ENCODE peak calls at places on chromosomes 13 and 19, in eight cellular contexts. D is stimulated activated CD4-positive, alpha-beta T cell treated with anti-CD3 and anti-CD28 coated beads, TNF-alpha, amount 100 ng/mL, for 24 hours; N is T-helper 9 cell; E is HTR-8/SVneo; F is NCI-H1436; Z is neural progenitor cell; J is GM13977; W is B cell. C is an unnamed sample.

GRCh38 chr19:5045956-5046338 is 77.0 kb downstream of the KDM4B start:
- DNase-seq in W (no peak), E (no peak), D (no peak), J (no peak), N (no peak), F (no peak), Z (no peak), C (no peak)

GRCh38 chr19:39471756-39472536 is 8.7 kb upstream of the TIMM50 start:
- DNase-seq in E (no peak), W (no peak), Z (no peak), N (no peak), F (no peak), J (no peak), D (no peak), C (no peak)

GRCh38 chr13:60620611-60621395 is 223.8 kb downstream of the TDRD3 start:
- DNase-seq in D (no peak), F (no peak), N (no peak), J (no peak), W (no peak), E (no peak), Z (no peak), C (no peak)

GRCh38 chr13:67259208-67259607 is 29.1 kb upstream of the PCDH9 start:
- DNase-seq in Z (no peak), N (no peak), E (no peak), F (no peak), J (no peak), D (no peak), W (no peak), C (no peak)

GRCh38 chr13:23806874-23807522 is 82.2 kb downstream of the MIPEP start:
- DNase-seq in F (no peak), N (no peak), E (no peak), Z (no peak), W (no peak), D (no peak), J (no peak), C (peak)

GRCh38 chr19:19416280-19416679 is 10.8 kb downstream of the GATAD2A start:
- DNase-seq in Z (no peak), F (no peak), N (no peak), J (no peak), E (no peak), W (no peak), D (no peak), C (no peak)

GRCh38 chr13:113792236-113792770 is 33.3 kb downstream of the TMEM255B start:
- DNase-seq in W (no peak), N (no peak), J (no peak), Z (no peak), E (no peak), F (no peak), D (no peak), C (no peak)

GRCh38 chr13:55439450-55439849 is 1701.3 kb upstream of the PRR20A start:
- DNase-seq in N (no peak), D (no peak), E (no peak), Z (peak), F (no peak), J (no peak), W (no peak), C (no peak)

GRCh38 chr13:51785592-51786424 is 18.2 kb downstream of the DHRS12 start:
- DNase-seq in W (no peak), J (no peak), E (no peak), F (peak), Z (peak), D (no peak), N (no peak), C (no peak)

GRCh38 chr19:45528744-45529453 is 21.6 kb downstream of the VASP start:
- DNase-seq in W (peak), F (peak), J (no peak), N (no peak), E (no peak), D (no peak), Z (peak), C (no peak)

GRCh38 chr19:4045597-4046361 is 20.9 kb downstream of the ZBTB7A start:
- DNase-seq in F (no peak), W (no peak), N (no peak), E (no peak), J (peak), Z (no peak), D (no peak), C (no peak)

GRCh38 chr13:46759861-46760260 is 37.1 kb downstream of the ESD start:
- DNase-seq in W (no peak), F (no peak), N (no peak), D (no peak), E (no peak), Z (no peak), J (no peak), C (no peak)

GRCh38 chr19:289651-290538 is 1.3 kb downstream of the PLPP2 start:
- DNase-seq in E (no peak), D (no peak), Z (no peak), W (peak), N (peak), F (peak), J (no peak), C (peak)

GRCh38 chr13:73056054-73056962 is 2.5 kb upstream of the KLF5 start:
- DNase-seq in Z (peak), F (no peak), D (no peak), J (no peak), W (no peak), N (no peak), E (peak), C (peak)

GRCh38 chr13:23778879-23779278 is 110.3 kb downstream of the MIPEP start:
- DNase-seq in F (no peak), Z (no peak), D (no peak), N (no peak), E (no peak), W (no peak), J (no peak), C (no peak)

GRCh38 chr19:38993271-38993670 is 17.7 kb upstream of the FBXO17 start:
- DNase-seq in E (peak), N (no peak), D (no peak), W (no peak), Z (no peak), J (no peak), F (no peak), C (no peak)

GRCh38 chr13:28716511-28716910 is 2.3 kb downstream of the SLC46A3 start:
- DNase-seq in J (no peak), F (no peak), E (no peak), W (no peak), Z (no peak), N (no peak), D (no peak), C (no peak)

C was measured in dermis microvascular lymphatic vessel endothelial cell.